ENCODE peak calls at places on chromosome 19, in seven cellular contexts. T is uterus, O is tibial nerve, Z is thoracic aorta, J is IMR-90, X is kidney epithelial cell, S is BE2C. N is an unnamed sample. For H3K27me3, the result is how much of the 10 kb centered on the place peaks cover.

GRCh38 chr19:37845932-37846331 is 60.5 kb downstream of the WDR87 start:
- DNase-seq in Z (no peak), J (peak), X (no peak), S (no peak), T (no peak), O (no peak), N (no peak)

GRCh38 chr19:14472202-14472961 is 2.8 kb downstream of the PTGER1 start:
- DNase-seq in O (peak), X (no peak), J (peak), Z (no peak), S (peak), T (peak), N (peak)

GRCh38 chr19:4969772-4970531 is 1.0 kb downstream of the KDM4B start:
- DNase-seq in T (no peak), O (no peak), X (no peak), S (no peak), Z (no peak), J (no peak), N (no peak)

GRCh38 chr19:23810496-23810895 is 51.8 kb upstream of the ZNF681 start:
- DNase-seq in S (no peak), J (no peak), X (no peak), Z (no peak), T (no peak), O (no peak), N (no peak)

GRCh38 chr19:34904846-34905527 is 21.7 kb upstream of the ZNF30 start:
- DNase-seq in T (no peak), J (no peak), Z (no peak), S (no peak), O (no peak), X (no peak), N (no peak)

GRCh38 chr19:32387701-32388392 is 17.7 kb upstream of the DPY19L3 start:
- DNase-seq in O (no peak), J (peak), Z (no peak), S (no peak), T (peak), X (no peak), N (peak)

GRCh38 chr19:24054044-24054935 is 32.7 kb upstream of the ZNF254 start:
- DNase-seq in X (peak), Z (no peak), T (no peak), S (no peak), O (no peak), J (peak), N (no peak)

GRCh38 chr19:5032101-5032967 is 63.4 kb downstream of the KDM4B start:
- DNase-seq in Z (no peak), T (no peak), S (no peak), X (peak), J (no peak), O (no peak), N (no peak)

GRCh38 chr19:44903602-44904425 is 1.8 kb upstream of the APOE start:
- DNase-seq in S (peak), X (no peak), Z (no peak), J (peak), T (peak), O (peak), N (peak)

GRCh38 chr19:35458821-35459391 is 10.8 kb downstream of the FFAR2 start:
- DNase-seq in X (no peak), Z (no peak), O (no peak), T (no peak), S (no peak), J (no peak), N (peak)

GRCh38 chr19:42121666-42122069 is 10.6 kb downstream of the POU2F2 start:
- DNase-seq in Z (no peak), S (no peak), J (peak), O (no peak), T (no peak), X (no peak), N (no peak)

GRCh38 chr19:53865918-53866696 is 1.6 kb upstream of the MYADM start:
- DNase-seq in T (peak), X (no peak), S (peak), J (peak), Z (no peak), O (peak), N (peak)

GRCh38 chr19:27974082-27974513 is 1238.9 kb downstream of the UQCRFS1 start:
- DNase-seq in S (no peak), Z (no peak), J (no peak), X (no peak), O (no peak), T (no peak), N (peak)

GRCh38 chr19:9032136-9032626 is 22.0 kb upstream of the MUC16 start:
- DNase-seq in J (no peak), S (no peak), Z (no peak), O (no peak), T (no peak), X (no peak), N (no peak)

GRCh38 chr19:33784432-33784831 is 12.2 kb upstream of the KCTD15 start:
- DNase-seq in T (no peak), O (no peak), S (no peak), J (peak), X (no peak), Z (no peak), N (no peak)

GRCh38 chr19:23071087-23071511 is 45.7 kb upstream of the ZNF730 start:
- DNase-seq in O (no peak), Z (no peak), S (peak), T (peak), J (peak), X (no peak), N (peak)

GRCh38 chr19:55383279-55383788 is 758 bp downstream of the TMEM238 start:
- DNase-seq in J (no peak), Z (no peak), O (no peak), S (no peak), T (no peak), X (no peak), N (peak)

GRCh38 chr19:55384576-55385235 is 614 bp upstream of the TMEM238 start:
- DNase-seq in X (no peak), O (no peak), T (peak), Z (no peak), S (no peak), J (no peak), N (no peak)

GRCh38 chr19:55383789-55384575 is at the start of gene TMEM238:
- DNase-seq in X (no peak), J (peak), Z (no peak), O (no peak), T (peak), S (peak), N (peak)

GRCh38 chr19:55382013-55382412 is 2.1 kb downstream of the TMEM238 start:
- DNase-seq in O (no peak), T (no peak), Z (no peak), J (no peak), S (no peak), X (no peak), N (no peak)

GRCh38 chr19:55382522-55383054 is 1.5 kb downstream of the TMEM238 start:
- DNase-seq in S (no peak), Z (no peak), X (no peak), J (no peak), O (no peak), T (no peak), N (no peak)
- H3K4me3 ChIP-seq in S (no peak), Z (no peak), X (no peak), J (no peak), O (no peak), T (no peak), N (no peak)

GRCh38 chr19:10651821-10652220 is 2.3 kb upstream of the ILF3 start:
- DNase-seq in X (no peak), S (no peak), T (no peak), Z (no peak), J (no peak), O (no peak), N (no peak)

GRCh38 chr19:10653732-10654609 is at the start of gene ILF3:
- DNase-seq in X (peak), J (peak), T (peak), O (peak), Z (peak), S (peak), N (peak)

GRCh38 chr19:10653482-10653731 is 739 bp upstream of the ILF3 start:
- DNase-seq in S (no peak), J (no peak), O (no peak), T (no peak), X (no peak), Z (no peak), N (no peak)

GRCh38 chr19:10654610-10655456 is 687 bp downstream of the ILF3 start:
- DNase-seq in T (peak), J (no peak), S (peak), Z (no peak), O (no peak), X (no peak), N (peak)

DNA sequence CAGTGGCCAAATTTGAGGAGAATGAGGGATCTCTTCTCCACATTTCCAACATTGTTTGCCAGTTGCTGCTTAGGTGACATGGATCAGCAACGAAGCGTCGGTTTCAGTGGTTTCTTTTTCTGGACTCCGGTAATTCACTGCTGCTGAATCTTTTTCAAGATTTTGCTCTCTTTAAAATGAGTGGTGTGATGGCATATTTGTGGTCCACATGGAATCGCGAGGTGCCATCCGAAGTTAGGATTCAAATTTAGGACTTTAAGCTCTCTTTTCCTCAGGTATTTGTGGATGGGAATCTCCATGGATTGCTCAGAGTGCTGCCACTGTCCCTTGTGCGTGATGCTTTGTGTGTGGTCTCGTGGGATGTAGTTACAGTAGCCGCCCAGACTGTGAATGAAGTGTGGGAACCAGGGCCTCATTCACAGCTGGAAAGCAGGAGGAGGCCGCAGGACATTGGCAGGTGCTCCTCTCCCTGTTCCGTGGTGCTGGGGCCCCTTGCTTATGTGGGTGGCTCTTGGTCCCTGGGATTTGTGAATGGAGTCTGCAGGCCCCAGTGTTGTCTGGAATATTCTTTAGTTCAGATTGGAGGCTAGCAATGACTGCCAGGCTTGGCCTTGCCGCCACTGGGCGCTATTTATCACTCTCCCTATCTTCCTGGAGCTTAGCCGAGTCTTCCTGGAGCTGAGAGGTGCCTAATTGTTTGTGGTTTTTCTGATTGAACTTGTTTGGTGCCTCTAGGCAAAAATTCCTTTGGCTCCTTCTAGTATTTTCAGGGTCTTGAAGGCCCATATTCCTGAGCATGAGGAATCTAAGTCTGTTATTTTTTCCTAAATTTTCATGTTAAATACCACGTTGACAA is 1.5 kb downstream of the ILF3 start:
- DNase-seq in T (no peak), S (peak), Z (no peak), O (no peak), X (no peak), J (peak), N (peak)
- TF ChIP-seq CTCF in T (no peak), S (no peak), Z (no peak), O (no peak), X (peak), J (peak), N (no peak)

DNA sequence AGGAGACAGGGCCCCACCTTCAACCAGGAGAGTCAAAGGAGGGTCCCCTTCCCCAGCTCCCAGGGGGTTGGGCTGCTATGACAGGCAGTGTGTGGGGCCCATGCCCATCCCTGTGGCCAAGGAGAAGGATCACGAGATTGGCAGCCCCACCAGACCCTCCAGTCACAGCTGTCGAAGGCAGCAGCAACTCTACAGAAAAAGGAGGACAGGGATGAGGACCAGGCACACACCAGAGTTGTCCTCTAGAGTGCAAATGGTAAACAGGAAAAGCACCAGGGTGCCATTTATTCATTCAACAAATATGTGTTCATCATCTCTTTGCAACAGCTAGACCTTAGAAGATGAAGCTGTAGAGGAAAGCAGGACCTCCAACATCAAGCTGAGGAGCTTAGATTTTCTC is 4.1 kb downstream of the PTH2 start:
- DNase-seq in S (no peak), Z (no peak), X (no peak), O (no peak), T (no peak), J (no peak), N (no peak)
- H3K27me3 ChIP-seq in S (under half), Z (under half), X (half or more), O (under half), T (under half), J (half or more), N (under half)

GRCh38 chr19:1943661-1944087 is 2.7 kb downstream of the CSNK1G2 start:
- DNase-seq in X (no peak), O (no peak), Z (no peak), J (no peak), T (no peak), S (no peak), N (no peak)
- H3K4me3 ChIP-seq in X (no peak), O (no peak), Z (no peak), J (no peak), T (no peak), S (no peak), N (no peak)

DNA sequence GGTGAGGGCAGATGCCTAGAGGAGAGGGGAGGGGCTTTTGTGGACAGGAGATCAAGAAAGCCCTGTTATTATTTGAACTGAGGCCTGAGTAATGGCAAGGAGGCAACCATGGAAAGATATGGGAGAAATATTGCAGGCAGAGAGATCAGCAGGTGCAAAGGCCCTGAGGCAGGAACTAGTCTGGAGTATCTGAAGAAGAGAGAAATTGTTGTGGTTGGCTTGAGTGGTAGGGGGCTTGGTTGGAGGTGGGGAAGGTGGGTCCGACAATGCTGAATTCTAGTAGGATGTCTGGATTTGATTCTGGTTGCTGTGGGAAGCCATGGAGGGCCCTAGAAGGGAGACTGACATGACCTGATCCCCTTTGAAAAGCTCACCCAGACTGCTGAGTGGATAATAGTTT is 2.4 kb upstream of the URI1 start:
- DNase-seq in Z (no peak), S (no peak), J (no peak), X (no peak), T (no peak), O (no peak), N (no peak)
- TF ChIP-seq CTCF in Z (no peak), S (no peak), J (no peak), X (no peak), T (no peak), O (no peak), N (no peak)

GRCh38 chr19:50911206-50912101 is at the start of gene KLK4:
- DNase-seq in O (no peak), J (no peak), T (no peak), S (no peak), X (no peak), Z (no peak), N (no peak)
- H3K27me3 ChIP-seq in O (under half), J (under half), T (under half), S (under half), X (half or more), Z (under half), N (under half)

DNA sequence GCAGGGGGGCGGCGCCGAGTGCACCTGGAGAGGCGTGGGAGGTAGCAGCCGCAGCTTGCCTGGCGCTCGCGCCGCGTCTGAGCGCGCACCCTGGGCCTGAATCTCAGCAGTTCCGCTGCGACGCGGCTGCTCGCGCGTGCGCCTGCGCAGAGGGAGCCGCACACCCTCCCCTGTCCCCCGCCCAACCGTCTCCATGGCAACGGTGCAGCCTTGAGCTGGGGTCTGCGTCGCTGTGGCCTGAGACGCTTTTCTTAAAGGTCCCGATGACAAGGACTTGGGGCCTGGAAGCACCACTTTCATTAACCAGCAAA is at the start of gene PNMA8B:
- DNase-seq in J (peak), O (no peak), T (peak), X (no peak), S (peak), Z (no peak), N (peak)
- H3K4me3 ChIP-seq in J (peak), O (peak), T (peak), X (peak), S (peak), Z (peak), N (no peak)

GRCh38 chr19:39415111-39416046 is 2.9 kb downstream of the PLEKHG2 start:
- DNase-seq in T (peak), X (no peak), Z (no peak), O (no peak), S (no peak), J (no peak), N (no peak)

GRCh38 chr19:39413269-39413902 is 917 bp downstream of the PLEKHG2 start:
- DNase-seq in X (no peak), J (peak), T (peak), O (no peak), S (peak), Z (no peak), N (no peak)

GRCh38 chr19:39412867-39413268 is 399 bp downstream of the PLEKHG2 start:
- DNase-seq in T (no peak), O (no peak), X (no peak), S (no peak), J (no peak), Z (no peak), N (no peak)

GRCh38 chr19:39412100-39412866 is at the start of gene PLEKHG2:
- DNase-seq in X (peak), Z (peak), T (peak), O (peak), J (peak), S (peak), N (peak)

DNA sequence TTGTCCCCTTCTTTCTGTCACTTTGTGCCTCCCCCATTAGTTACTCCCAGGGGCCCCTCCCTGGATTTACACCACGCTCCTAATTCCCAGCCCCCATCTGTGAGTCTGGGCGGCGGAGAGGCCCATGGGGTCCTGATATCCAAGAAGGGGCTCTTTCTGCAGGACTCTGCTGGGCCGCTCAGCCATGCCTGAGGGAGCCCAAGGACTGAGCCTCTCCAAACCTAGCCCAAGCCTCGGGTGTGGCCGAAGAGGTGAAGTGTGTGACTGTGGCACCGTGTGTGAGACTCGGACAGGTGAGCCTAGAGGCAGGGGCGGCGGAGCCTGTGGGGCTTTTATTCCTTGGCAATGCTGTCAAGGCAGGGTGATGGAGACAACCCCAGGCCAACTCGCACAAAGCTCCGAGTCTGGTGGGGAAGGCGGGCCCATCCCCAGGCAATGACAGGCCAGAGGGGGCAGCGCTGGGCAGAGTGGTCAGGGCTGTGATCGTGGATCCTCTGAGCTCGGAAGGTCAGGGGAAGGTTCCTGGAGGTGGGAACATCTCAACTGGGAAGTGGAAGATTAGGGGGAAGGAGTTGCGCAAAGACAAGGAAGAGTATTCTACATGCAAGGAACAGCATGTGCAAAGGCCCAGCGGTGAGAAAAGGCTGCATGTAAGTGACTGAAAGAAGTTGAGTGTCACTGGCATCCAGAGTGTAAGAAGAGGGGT is 1.6 kb downstream of the PLEKHG2 start:
- DNase-seq in J (peak), T (peak), O (no peak), Z (no peak), S (peak), X (no peak), N (no peak)
- TF ChIP-seq CTCF in J (peak), T (no peak), O (no peak), Z (no peak), S (peak), X (peak), N (no peak)

DNA sequence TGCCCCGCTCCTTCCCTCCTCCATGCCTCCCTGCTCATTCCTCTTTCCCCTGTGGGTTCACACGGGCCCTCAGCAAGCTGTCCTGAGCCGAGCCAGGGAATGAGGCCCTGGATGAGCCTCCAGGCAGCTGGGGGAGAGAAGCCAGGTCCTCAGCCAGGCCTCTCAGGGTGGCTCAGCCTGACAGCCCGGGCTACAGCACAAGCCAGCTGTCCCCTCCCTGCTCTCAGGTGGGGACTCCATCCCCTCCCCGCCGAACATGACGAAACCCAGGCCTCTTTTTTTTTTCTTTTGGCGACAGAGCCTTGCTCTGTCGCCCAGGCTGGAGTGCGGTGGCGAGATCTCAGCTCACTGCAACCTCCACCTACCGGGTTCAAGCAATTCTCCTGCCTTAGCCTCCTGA is 40.0 kb upstream of the MATK start:
- DNase-seq in X (no peak), T (no peak), O (no peak), S (peak), J (no peak), Z (no peak), N (no peak)
- H3K27me3 ChIP-seq in X (under half), T (under half), O (under half), S (under half), J (under half), Z (under half), N (under half)